ENCODE peak calls at places on chromosomes 2 and 18, in four cellular contexts. B is heart left ventricle, D is stomach, J is tibial nerve. Q is an unnamed sample.

GRCh38 chr2:37456479-37456878 is 112.0 kb downstream of the QPCT start:
- DNase-seq in B (no peak), D (no peak), J (no peak), Q (no peak)

GRCh38 chr2:218255441-218255840 is 5.4 kb upstream of the GPBAR1 start:
- DNase-seq in D (no peak), B (no peak), J (no peak), Q (no peak)

GRCh38 chr2:10963155-10963554 is 51.4 kb downstream of the KCNF1 start:
- DNase-seq in D (no peak), B (no peak), J (no peak), Q (no peak)

GRCh38 chr2:135586148-135586547 is 54.9 kb downstream of the R3HDM1 start:
- DNase-seq in D (no peak), J (no peak), B (no peak), Q (no peak)

GRCh38 chr18:36350211-36350610 is 52.7 kb downstream of the FHOD3 start:
- DNase-seq in D (no peak), B (no peak), J (no peak), Q (no peak)

GRCh38 chr2:230898016-230898415 is 27.0 kb downstream of the GPR55 start:
- DNase-seq in J (no peak), B (no peak), D (peak; percentile 25), Q (no peak)

GRCh38 chr2:209472386-209472832 is 48.6 kb downstream of the MAP2 start:
- DNase-seq in D (no peak), B (no peak), J (no peak), Q (no peak)

GRCh38 chr2:162817921-162818320 is 20.6 kb downstream of the KCNH7 start:
- DNase-seq in B (no peak), D (no peak), J (no peak), Q (no peak)

GRCh38 chr18:251572-251971 is 16.3 kb downstream of the THOC1 start:
- DNase-seq in J (no peak), B (no peak), D (no peak), Q (no peak)

GRCh38 chr2:170375192-170375591 is 197.2 kb downstream of the MYO3B start:
- DNase-seq in B (no peak), J (no peak), D (no peak), Q (peak; percentile 36)

GRCh38 chr2:219559156-219559915 is 12.0 kb downstream of the OBSL1 start:
- DNase-seq in D (no peak), J (no peak), B (peak; percentile 18), Q (no peak)

GRCh38 chr2:121524650-121525425 is 5.8 kb upstream of the RNU4ATAC start:
- DNase-seq in D (no peak), J (no peak), B (peak; percentile 46), Q (no peak)

GRCh38 chr2:66897181-66897580 is 462.3 kb downstream of the MEIS1 start:
- DNase-seq in D (no peak), B (no peak), J (no peak), Q (no peak)

GRCh38 chr2:126656311-126657145 is 570 bp downstream of the GYPC start:
- DNase-seq in J (no peak), D (no peak), B (peak; percentile 71), Q (no peak)

GRCh38 chr2:96923810-96924774 is 54.2 kb upstream of the SEMA4C start:
- DNase-seq in D (no peak), J (no peak), B (no peak), Q (no peak)
- TF ChIP-seq POLR2A in D (no peak), J (no peak), B (no peak), Q (no peak)

GRCh38 chr2:153834662-153835061 is 37.1 kb upstream of the GALNT13 start:
- DNase-seq in B (no peak), D (no peak), J (no peak), Q (no peak)
- H3K36me3 ChIP-seq in B (no peaks in the 10 kb centered on the region), D (no peaks in the 10 kb centered on the region), J (no peaks in the 10 kb centered on the region), Q (no peaks in the 10 kb centered on the region)

GRCh38 chr2:28608829-28609400 is 113.1 kb downstream of the PLB1 start:
- DNase-seq in J (no peak), B (peak; percentile 21), D (no peak), Q (no peak)

GRCh38 chr2:28610583-28611201 is 114.8 kb downstream of the PLB1 start:
- DNase-seq in J (no peak), B (peak; percentile 17), D (peak; percentile 56), Q (peak; percentile 89)

GRCh38 chr2:28606986-28607441 is 111.2 kb downstream of the PLB1 start:
- DNase-seq in B (peak; percentile 59), J (no peak), D (no peak), Q (no peak)

GRCh38 chr2:28604284-28604843 is 108.5 kb downstream of the PLB1 start:
- DNase-seq in D (no peak), J (no peak), B (peak; percentile 7), Q (no peak)

DNA sequence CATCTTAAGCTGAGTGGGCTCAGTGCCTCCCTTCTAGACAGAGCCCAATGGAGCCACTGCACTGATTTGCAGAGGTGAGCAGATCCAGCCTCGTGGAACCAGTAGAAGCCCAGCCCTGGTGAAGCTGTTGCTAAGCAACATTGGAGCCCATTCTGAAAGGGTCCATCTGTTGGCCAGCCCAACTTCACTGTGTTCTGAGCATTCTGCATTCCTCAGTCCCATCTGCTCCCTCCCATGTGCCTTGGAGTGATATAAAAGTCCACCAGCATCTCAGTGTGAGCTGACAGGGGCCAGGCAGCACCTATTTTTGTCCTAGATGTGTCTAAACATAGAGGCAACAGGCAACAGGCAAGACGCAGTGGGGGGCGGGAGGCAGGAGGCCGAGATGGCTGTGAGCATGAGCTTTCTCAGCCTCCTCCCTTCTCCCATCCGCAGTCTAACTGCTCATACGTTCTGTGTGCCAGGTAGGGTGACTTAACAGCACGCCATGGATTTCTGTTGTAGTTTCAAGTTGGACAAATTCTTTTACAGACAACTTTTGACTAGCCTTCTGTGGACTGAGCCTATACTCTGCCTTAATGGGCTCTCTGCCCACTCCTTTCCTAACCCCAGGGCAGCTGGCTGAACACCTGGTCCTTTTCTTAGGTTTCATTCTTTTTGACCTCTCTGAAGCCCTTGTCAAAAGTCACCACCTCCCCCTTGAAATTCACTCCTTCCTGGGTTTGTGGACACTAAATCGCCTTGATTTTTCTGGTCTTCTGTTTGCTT is 112.4 kb downstream of the PLB1 start:
- DNase-seq in J (no peak), B (peak; percentile 86), D (no peak), Q (no peak)
- H3K27ac ChIP-seq in J (no peak overlapping the region), B (peak overlapping the region; percentile 64), D (no peak overlapping the region), Q (peak overlapping the region; percentile 72)

GRCh38 chr2:133581027-133581760 is 12.9 kb upstream of the NCKAP5 start:
- DNase-seq in J (no peak), D (no peak), B (no peak), Q (no peak)

GRCh38 chr2:133574620-133575019 is 6.4 kb upstream of the NCKAP5 start:
- DNase-seq in J (no peak), D (no peak), B (no peak), Q (no peak)

GRCh38 chr2:133574186-133574585 is 5.9 kb upstream of the NCKAP5 start:
- DNase-seq in B (no peak), J (no peak), D (no peak), Q (no peak)

GRCh38 chr2:133576714-133577113 is 8.5 kb upstream of the NCKAP5 start:
- DNase-seq in J (no peak), B (no peak), D (no peak), Q (no peak)

GRCh38 chr2:133579295-133579694 is 11.0 kb upstream of the NCKAP5 start:
- DNase-seq in B (peak; percentile 66), J (no peak), D (peak; percentile 61), Q (peak; percentile 67)
- TF ChIP-seq POLR2A in B (no peak), J (no peak), D (no peak), Q (no peak)

DNA sequence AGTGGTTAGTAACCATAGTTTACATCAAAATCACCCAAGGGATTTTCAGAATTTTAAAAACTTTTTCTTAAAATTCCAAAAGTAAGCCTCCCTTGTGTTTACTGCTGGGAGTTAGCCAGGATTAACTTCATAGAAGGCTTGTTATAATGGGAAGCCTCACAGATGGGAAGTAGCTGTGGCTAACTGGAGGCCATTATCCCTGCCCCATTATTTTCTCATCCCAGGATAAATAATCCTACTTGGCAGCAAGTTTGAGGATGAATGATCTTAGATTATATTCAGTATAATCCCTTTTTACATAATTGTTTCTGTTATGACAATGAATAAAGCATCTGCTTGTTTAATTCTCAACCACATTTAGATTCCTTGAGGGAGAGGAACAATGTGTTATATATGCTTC is 25.5 kb downstream of the PLEK start:
- DNase-seq in D (no peak), B (no peak), J (no peak), Q (no peak)
- H3K36me3 ChIP-seq in D (peaks cover 5% of the 10 kb centered on the region), B (no peaks in the 10 kb centered on the region), J (no peaks in the 10 kb centered on the region), Q (no peaks in the 10 kb centered on the region)

GRCh38 chr2:47905454-47906260 is 641 bp downstream of the FBXO11 start:
- DNase-seq in D (peak; percentile 55), J (peak; percentile 26), B (peak; percentile 72), Q (peak; percentile 39)
- H3K27ac ChIP-seq in D (peak overlapping the region; percentile 100), J (peak overlapping the region; percentile 97), B (peak overlapping the region; percentile 99), Q (peak overlapping the region; percentile 98)

GRCh38 chr2:196268022-196268421 is 96.6 kb upstream of the STK17B start:
- DNase-seq in B (no peak), D (no peak), J (no peak), Q (no peak)
- TF ChIP-seq POLR2A in B (no peak), D (no peak), J (no peak), Q (no peak)

DNA sequence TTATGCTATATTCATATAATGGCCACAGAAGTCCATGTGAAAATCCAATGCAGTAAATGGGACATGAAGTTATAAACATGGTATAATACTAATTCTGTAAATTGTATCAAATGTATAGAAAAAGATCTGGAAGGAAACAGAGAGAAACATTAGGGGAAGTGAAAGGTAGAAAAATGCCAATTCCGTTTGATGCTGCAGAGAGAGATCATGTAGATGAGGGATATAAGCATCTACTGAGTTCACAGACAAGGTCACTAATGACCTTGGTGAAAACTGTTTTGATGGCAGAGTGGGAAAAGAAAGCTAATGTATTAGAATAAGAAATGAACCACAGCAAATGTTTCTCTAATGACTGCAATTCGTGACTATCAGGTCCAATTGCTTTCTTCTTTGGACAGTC is 56.0 kb downstream of the BARD1 start:
- DNase-seq in B (no peak), D (no peak), J (no peak), Q (no peak)
- H3K36me3 ChIP-seq in B (peaks cover 13% of the 10 kb centered on the region), D (peaks cover 16% of the 10 kb centered on the region), J (peaks cover 44% of the 10 kb centered on the region), Q (no peaks in the 10 kb centered on the region)